ENCODE peak calls at places on chromosomes 3 and 15, in six cellular contexts. H is HEK293T, T is coronary artery, A is epithelial cell of esophagus, B is NCI-H1694, V is ELR. F is an unnamed sample.

GRCh38 chr3:27633224-27633545 is 88.9 kb downstream of the EOMES start:
- DNase-seq in H (no peak), T (no peak), A (peak; percentile 32), B (no peak), V (peak; percentile 73), F (no peak)

GRCh38 chr3:79985866-79986265 is 218.1 kb upstream of the ROBO1 start:
- DNase-seq in H (no peak), T (no peak), A (no peak), B (no peak), V (no peak), F (no peak)

GRCh38 chr3:16838561-16838960 is 46.2 kb upstream of the PLCL2 start:
- DNase-seq in H (no peak), T (no peak), A (no peak), B (peak; percentile 4), V (no peak), F (no peak)

GRCh38 chr3:149426325-149426724 is 48.2 kb upstream of the TM4SF4 start:
- DNase-seq in H (no peak), T (no peak), A (no peak), B (no peak), V (no peak), F (no peak)

GRCh38 chr15:101307897-101308603 is 13.0 kb upstream of the SNRPA1 start:
- DNase-seq in H (no peak), T (no peak), A (no peak), B (no peak), V (no peak), F (no peak)

GRCh38 chr3:158659454-158660237 is 12.8 kb downstream of the LXN start:
- DNase-seq in H (peak; percentile 59), T (no peak), A (peak; percentile 77), B (peak; percentile 70), V (peak; percentile 84), F (no peak)

GRCh38 chr15:100216177-100216576 is 125.6 kb downstream of the ADAMTS17 start:
- DNase-seq in H (no peak), T (no peak), A (no peak), B (no peak), V (no peak), F (no peak)

GRCh38 chr15:45919806-45920205 is 285.0 kb downstream of the SQOR start:
- DNase-seq in H (no peak), T (no peak), A (peak; percentile 97), B (no peak), V (peak; percentile 65), F (no peak)

GRCh38 chr15:57541805-57542504 is 49.7 kb upstream of the MYZAP start:
- DNase-seq in H (peak; percentile 53), T (no peak), A (peak; percentile 78), B (peak; percentile 42), V (peak; percentile 79), F (no peak)

GRCh38 chr15:45457641-45458539 is 64.7 kb downstream of the SLC30A4 start:
- DNase-seq in H (peak; percentile 47), T (no peak), A (peak; percentile 76), B (peak; percentile 94), V (peak; percentile 91), F (no peak)

GRCh38 chr3:32780071-32780734 is 37.6 kb upstream of the TRIM71 start:
- DNase-seq in H (no peak), T (no peak), A (no peak), B (no peak), V (no peak), F (no peak)